ENCODE peak calls at places on chromosome 21, in six cellular contexts. One of them, this sample, is unnamed.
A peak's percentile ranks its signal among the peaks of the same experiment; 100 is the strongest.

GRCh38 chr21:26982767-26983166 is 15.9 kb upstream of the ADAMTS5 start:
- DNase-seq in NCI-H345: no peak
- DNase-seq in memory B cell: no peak
- DNase-seq in activated CD8-positive, alpha-beta T cell treated with anti-CD3 and anti-CD28 coated beads for 36 hours: no peak
- DNase-seq in effector memory CD4-positive, alpha-beta T cell: no peak
- DNase-seq in stimulated activated CD8-positive, alpha-beta memory T cell treated with anti-CD3 and anti-CD28 coated beads, Interleukin-4, amount 100 ng/mL, for 1 hour: no peak
- DNase-seq in this sample: no peak

GRCh38 chr21:45747802-45748445 is 104.4 kb downstream of the PCBP3 start:
- DNase-seq in NCI-H345: peak; percentile 87
- DNase-seq in memory B cell: no peak
- DNase-seq in activated CD8-positive, alpha-beta T cell treated with anti-CD3 and anti-CD28 coated beads for 36 hours: no peak
- DNase-seq in effector memory CD4-positive, alpha-beta T cell: no peak
- DNase-seq in stimulated activated CD8-positive, alpha-beta memory T cell treated with anti-CD3 and anti-CD28 coated beads, Interleukin-4, amount 100 ng/mL, for 1 hour: no peak
- DNase-seq in this sample: no peak

GRCh38 chr21:36471254-36471723 is 8.6 kb downstream of the CLDN14 start:
- DNase-seq in NCI-H345: no peak
- DNase-seq in memory B cell: no peak
- DNase-seq in activated CD8-positive, alpha-beta T cell treated with anti-CD3 and anti-CD28 coated beads for 36 hours: peak; percentile 25
- DNase-seq in effector memory CD4-positive, alpha-beta T cell: no peak
- DNase-seq in stimulated activated CD8-positive, alpha-beta memory T cell treated with anti-CD3 and anti-CD28 coated beads, Interleukin-4, amount 100 ng/mL, for 1 hour: no peak
- DNase-seq in this sample: no peak

GRCh38 chr21:29053011-29053553 is 20.4 kb downstream of the CCT8 start:
- DNase-seq in NCI-H345: no peak
- DNase-seq in memory B cell: no peak
- DNase-seq in activated CD8-positive, alpha-beta T cell treated with anti-CD3 and anti-CD28 coated beads for 36 hours: no peak
- DNase-seq in effector memory CD4-positive, alpha-beta T cell: no peak
- DNase-seq in stimulated activated CD8-positive, alpha-beta memory T cell treated with anti-CD3 and anti-CD28 coated beads, Interleukin-4, amount 100 ng/mL, for 1 hour: no peak
- DNase-seq in this sample: no peak

GRCh38 chr21:42833439-42833815 is 45.9 kb downstream of the WDR4 start:
- DNase-seq in NCI-H345: peak; percentile 54
- DNase-seq in memory B cell: no peak
- DNase-seq in activated CD8-positive, alpha-beta T cell treated with anti-CD3 and anti-CD28 coated beads for 36 hours: peak; percentile 81
- DNase-seq in effector memory CD4-positive, alpha-beta T cell: no peak
- DNase-seq in stimulated activated CD8-positive, alpha-beta memory T cell treated with anti-CD3 and anti-CD28 coated beads, Interleukin-4, amount 100 ng/mL, for 1 hour: no peak
- DNase-seq in this sample: no peak

GRCh38 chr21:37593740-37594471 is 227.3 kb downstream of the DYRK1A start:
- DNase-seq in NCI-H345: no peak
- DNase-seq in memory B cell: no peak
- DNase-seq in activated CD8-positive, alpha-beta T cell treated with anti-CD3 and anti-CD28 coated beads for 36 hours: no peak
- DNase-seq in effector memory CD4-positive, alpha-beta T cell: no peak
- DNase-seq in stimulated activated CD8-positive, alpha-beta memory T cell treated with anti-CD3 and anti-CD28 coated beads, Interleukin-4, amount 100 ng/mL, for 1 hour: no peak
- DNase-seq in this sample: no peak

GRCh38 chr21:42811960-42812359 is 67.4 kb downstream of the WDR4 start:
- DNase-seq in NCI-H345: no peak
- DNase-seq in memory B cell: no peak
- DNase-seq in activated CD8-positive, alpha-beta T cell treated with anti-CD3 and anti-CD28 coated beads for 36 hours: no peak
- DNase-seq in effector memory CD4-positive, alpha-beta T cell: no peak
- DNase-seq in stimulated activated CD8-positive, alpha-beta memory T cell treated with anti-CD3 and anti-CD28 coated beads, Interleukin-4, amount 100 ng/mL, for 1 hour: no peak
- DNase-seq in this sample: no peak

GRCh38 chr21:28872218-28872617 is 120.5 kb downstream of the LTN1 start:
- DNase-seq in NCI-H345: no peak
- DNase-seq in memory B cell: no peak
- DNase-seq in activated CD8-positive, alpha-beta T cell treated with anti-CD3 and anti-CD28 coated beads for 36 hours: no peak
- DNase-seq in effector memory CD4-positive, alpha-beta T cell: no peak
- DNase-seq in stimulated activated CD8-positive, alpha-beta memory T cell treated with anti-CD3 and anti-CD28 coated beads, Interleukin-4, amount 100 ng/mL, for 1 hour: no peak
- DNase-seq in this sample: no peak

GRCh38 chr21:16002872-16003466 is 273.2 kb downstream of the USP25 start:
- DNase-seq in NCI-H345: no peak
- DNase-seq in memory B cell: no peak
- DNase-seq in activated CD8-positive, alpha-beta T cell treated with anti-CD3 and anti-CD28 coated beads for 36 hours: no peak
- DNase-seq in effector memory CD4-positive, alpha-beta T cell: no peak
- DNase-seq in stimulated activated CD8-positive, alpha-beta memory T cell treated with anti-CD3 and anti-CD28 coated beads, Interleukin-4, amount 100 ng/mL, for 1 hour: no peak
- DNase-seq in this sample: no peak

GRCh38 chr21:15064576-15065380 is at the start of gene NRIP1:
- DNase-seq in NCI-H345: peak; percentile 9
- DNase-seq in memory B cell: peak; percentile 80
- DNase-seq in activated CD8-positive, alpha-beta T cell treated with anti-CD3 and anti-CD28 coated beads for 36 hours: peak; percentile 79
- DNase-seq in effector memory CD4-positive, alpha-beta T cell: peak; percentile 66
- DNase-seq in stimulated activated CD8-positive, alpha-beta memory T cell treated with anti-CD3 and anti-CD28 coated beads, Interleukin-4, amount 100 ng/mL, for 1 hour: peak; percentile 57
- DNase-seq in this sample: peak; percentile 49

GRCh38 chr21:44347911-44348451 is 5.4 kb upstream of the TRPM2 start:
- DNase-seq in NCI-H345: peak; percentile 22
- DNase-seq in memory B cell: no peak
- DNase-seq in activated CD8-positive, alpha-beta T cell treated with anti-CD3 and anti-CD28 coated beads for 36 hours: no peak
- DNase-seq in effector memory CD4-positive, alpha-beta T cell: no peak
- DNase-seq in stimulated activated CD8-positive, alpha-beta memory T cell treated with anti-CD3 and anti-CD28 coated beads, Interleukin-4, amount 100 ng/mL, for 1 hour: no peak
- DNase-seq in this sample: no peak

GRCh38 chr21:34530264-34530663 is 18.3 kb upstream of the KCNE1 start:
- DNase-seq in NCI-H345: no peak
- DNase-seq in memory B cell: no peak
- DNase-seq in activated CD8-positive, alpha-beta T cell treated with anti-CD3 and anti-CD28 coated beads for 36 hours: no peak
- DNase-seq in effector memory CD4-positive, alpha-beta T cell: no peak
- DNase-seq in stimulated activated CD8-positive, alpha-beta memory T cell treated with anti-CD3 and anti-CD28 coated beads, Interleukin-4, amount 100 ng/mL, for 1 hour: no peak
- DNase-seq in this sample: no peak

GRCh38 chr21:20276954-20277353 is 721.3 kb upstream of the NCAM2 start:
- DNase-seq in NCI-H345: no peak
- DNase-seq in memory B cell: no peak
- DNase-seq in activated CD8-positive, alpha-beta T cell treated with anti-CD3 and anti-CD28 coated beads for 36 hours: no peak
- DNase-seq in effector memory CD4-positive, alpha-beta T cell: no peak
- DNase-seq in stimulated activated CD8-positive, alpha-beta memory T cell treated with anti-CD3 and anti-CD28 coated beads, Interleukin-4, amount 100 ng/mL, for 1 hour: no peak
- DNase-seq in this sample: no peak

GRCh38 chr21:30714436-30714835 is 4.1 kb downstream of the KRTAP21-3 start:
- DNase-seq in NCI-H345: no peak
- DNase-seq in memory B cell: no peak
- DNase-seq in activated CD8-positive, alpha-beta T cell treated with anti-CD3 and anti-CD28 coated beads for 36 hours: no peak
- DNase-seq in effector memory CD4-positive, alpha-beta T cell: no peak
- DNase-seq in stimulated activated CD8-positive, alpha-beta memory T cell treated with anti-CD3 and anti-CD28 coated beads, Interleukin-4, amount 100 ng/mL, for 1 hour: no peak
- DNase-seq in this sample: no peak

GRCh38 chr21:45613396-45613795 is 30.1 kb upstream of the PCBP3 start:
- DNase-seq in NCI-H345: no peak
- DNase-seq in memory B cell: no peak
- DNase-seq in activated CD8-positive, alpha-beta T cell treated with anti-CD3 and anti-CD28 coated beads for 36 hours: no peak
- DNase-seq in effector memory CD4-positive, alpha-beta T cell: no peak
- DNase-seq in stimulated activated CD8-positive, alpha-beta memory T cell treated with anti-CD3 and anti-CD28 coated beads, Interleukin-4, amount 100 ng/mL, for 1 hour: no peak
- DNase-seq in this sample: no peak

GRCh38 chr21:18244721-18245486 is at the start of gene CHODL:
- DNase-seq in NCI-H345: peak; percentile 66
- DNase-seq in memory B cell: no peak
- DNase-seq in activated CD8-positive, alpha-beta T cell treated with anti-CD3 and anti-CD28 coated beads for 36 hours: no peak
- DNase-seq in effector memory CD4-positive, alpha-beta T cell: no peak
- DNase-seq in stimulated activated CD8-positive, alpha-beta memory T cell treated with anti-CD3 and anti-CD28 coated beads, Interleukin-4, amount 100 ng/mL, for 1 hour: no peak
- DNase-seq in this sample: no peak

GRCh38 chr21:38815060-38815405 is 9.3 kb downstream of the ETS2 start:
- DNase-seq in NCI-H345: no peak
- DNase-seq in memory B cell: no peak
- DNase-seq in activated CD8-positive, alpha-beta T cell treated with anti-CD3 and anti-CD28 coated beads for 36 hours: no peak
- DNase-seq in effector memory CD4-positive, alpha-beta T cell: no peak
- DNase-seq in stimulated activated CD8-positive, alpha-beta memory T cell treated with anti-CD3 and anti-CD28 coated beads, Interleukin-4, amount 100 ng/mL, for 1 hour: no peak
- DNase-seq in this sample: no peak

GRCh38 chr21:36478207-36478701 is 1.7 kb downstream of the CLDN14 start:
- DNase-seq in NCI-H345: no peak
- DNase-seq in memory B cell: no peak
- DNase-seq in activated CD8-positive, alpha-beta T cell treated with anti-CD3 and anti-CD28 coated beads for 36 hours: peak; percentile 5
- DNase-seq in effector memory CD4-positive, alpha-beta T cell: no peak
- DNase-seq in stimulated activated CD8-positive, alpha-beta memory T cell treated with anti-CD3 and anti-CD28 coated beads, Interleukin-4, amount 100 ng/mL, for 1 hour: no peak
- DNase-seq in this sample: no peak

GRCh38 chr21:26120833-26121232 is 49.7 kb downstream of the APP start:
- DNase-seq in NCI-H345: no peak
- DNase-seq in memory B cell: no peak
- DNase-seq in activated CD8-positive, alpha-beta T cell treated with anti-CD3 and anti-CD28 coated beads for 36 hours: no peak
- DNase-seq in effector memory CD4-positive, alpha-beta T cell: no peak
- DNase-seq in stimulated activated CD8-positive, alpha-beta memory T cell treated with anti-CD3 and anti-CD28 coated beads, Interleukin-4, amount 100 ng/mL, for 1 hour: no peak
- DNase-seq in this sample: no peak

GRCh38 chr21:45405819-45406762 is 1.1 kb downstream of the COL18A1 start:
- DNase-seq in NCI-H345: no peak
- DNase-seq in memory B cell: no peak
- DNase-seq in activated CD8-positive, alpha-beta T cell treated with anti-CD3 and anti-CD28 coated beads for 36 hours: peak; percentile 18
- DNase-seq in effector memory CD4-positive, alpha-beta T cell: no peak
- DNase-seq in stimulated activated CD8-positive, alpha-beta memory T cell treated with anti-CD3 and anti-CD28 coated beads, Interleukin-4, amount 100 ng/mL, for 1 hour: no peak
- DNase-seq in this sample: no peak

GRCh38 chr21:28334407-28334806 is 658.3 kb downstream of the LTN1 start:
- DNase-seq in NCI-H345: no peak
- DNase-seq in memory B cell: no peak
- DNase-seq in activated CD8-positive, alpha-beta T cell treated with anti-CD3 and anti-CD28 coated beads for 36 hours: peak; percentile 26
- DNase-seq in effector memory CD4-positive, alpha-beta T cell: no peak
- DNase-seq in stimulated activated CD8-positive, alpha-beta memory T cell treated with anti-CD3 and anti-CD28 coated beads, Interleukin-4, amount 100 ng/mL, for 1 hour: no peak
- DNase-seq in this sample: no peak

GRCh38 chr21:34545079-34545884 is 33.3 kb upstream of the KCNE1 start:
- DNase-seq in NCI-H345: no peak
- DNase-seq in memory B cell: peak; percentile 9
- DNase-seq in activated CD8-positive, alpha-beta T cell treated with anti-CD3 and anti-CD28 coated beads for 36 hours: peak; percentile 14
- DNase-seq in effector memory CD4-positive, alpha-beta T cell: no peak
- DNase-seq in stimulated activated CD8-positive, alpha-beta memory T cell treated with anti-CD3 and anti-CD28 coated beads, Interleukin-4, amount 100 ng/mL, for 1 hour: no peak
- DNase-seq in this sample: no peak

GRCh38 chr21:46121286-46122221 is 23.6 kb downstream of the COL6A2 start:
- DNase-seq in NCI-H345: no peak
- DNase-seq in memory B cell: no peak
- DNase-seq in activated CD8-positive, alpha-beta T cell treated with anti-CD3 and anti-CD28 coated beads for 36 hours: no peak
- DNase-seq in effector memory CD4-positive, alpha-beta T cell: no peak
- DNase-seq in stimulated activated CD8-positive, alpha-beta memory T cell treated with anti-CD3 and anti-CD28 coated beads, Interleukin-4, amount 100 ng/mL, for 1 hour: no peak
- DNase-seq in this sample: no peak

GRCh38 chr21:16194851-16195251 is 465.1 kb downstream of the USP25 start:
- DNase-seq in NCI-H345: no peak
- DNase-seq in memory B cell: no peak
- DNase-seq in activated CD8-positive, alpha-beta T cell treated with anti-CD3 and anti-CD28 coated beads for 36 hours: no peak
- DNase-seq in effector memory CD4-positive, alpha-beta T cell: no peak
- DNase-seq in stimulated activated CD8-positive, alpha-beta memory T cell treated with anti-CD3 and anti-CD28 coated beads, Interleukin-4, amount 100 ng/mL, for 1 hour: no peak
- DNase-seq in this sample: no peak

GRCh38 chr21:27572681-27573080 is 605.8 kb upstream of the ADAMTS5 start:
- DNase-seq in NCI-H345: no peak
- DNase-seq in memory B cell: no peak
- DNase-seq in activated CD8-positive, alpha-beta T cell treated with anti-CD3 and anti-CD28 coated beads for 36 hours: no peak
- DNase-seq in effector memory CD4-positive, alpha-beta T cell: no peak
- DNase-seq in stimulated activated CD8-positive, alpha-beta memory T cell treated with anti-CD3 and anti-CD28 coated beads, Interleukin-4, amount 100 ng/mL, for 1 hour: no peak
- DNase-seq in this sample: no peak

GRCh38 chr21:33247596-33247995 is 17.9 kb downstream of the IFNAR2 start:
- DNase-seq in NCI-H345: no peak
- DNase-seq in memory B cell: no peak
- DNase-seq in activated CD8-positive, alpha-beta T cell treated with anti-CD3 and anti-CD28 coated beads for 36 hours: no peak
- DNase-seq in effector memory CD4-positive, alpha-beta T cell: no peak
- DNase-seq in stimulated activated CD8-positive, alpha-beta memory T cell treated with anti-CD3 and anti-CD28 coated beads, Interleukin-4, amount 100 ng/mL, for 1 hour: no peak
- DNase-seq in this sample: no peak

GRCh38 chr21:38804030-38804616 is 1.6 kb upstream of the ETS2 start:
- DNase-seq in NCI-H345: no peak
- DNase-seq in memory B cell: no peak
- DNase-seq in activated CD8-positive, alpha-beta T cell treated with anti-CD3 and anti-CD28 coated beads for 36 hours: no peak
- DNase-seq in effector memory CD4-positive, alpha-beta T cell: no peak
- DNase-seq in stimulated activated CD8-positive, alpha-beta memory T cell treated with anti-CD3 and anti-CD28 coated beads, Interleukin-4, amount 100 ng/mL, for 1 hour: no peak
- DNase-seq in this sample: no peak

GRCh38 chr21:29334717-29335428 is 36.2 kb downstream of the BACH1 start:
- DNase-seq in NCI-H345: no peak
- DNase-seq in memory B cell: no peak
- DNase-seq in activated CD8-positive, alpha-beta T cell treated with anti-CD3 and anti-CD28 coated beads for 36 hours: no peak
- DNase-seq in effector memory CD4-positive, alpha-beta T cell: no peak
- DNase-seq in stimulated activated CD8-positive, alpha-beta memory T cell treated with anti-CD3 and anti-CD28 coated beads, Interleukin-4, amount 100 ng/mL, for 1 hour: no peak
- DNase-seq in this sample: no peak

GRCh38 chr21:26846036-26846931 is 1.1 kb upstream of the ADAMTS1 start:
- DNase-seq in NCI-H345: no peak
- DNase-seq in memory B cell: no peak
- DNase-seq in activated CD8-positive, alpha-beta T cell treated with anti-CD3 and anti-CD28 coated beads for 36 hours: peak; percentile 24
- DNase-seq in effector memory CD4-positive, alpha-beta T cell: no peak
- DNase-seq in stimulated activated CD8-positive, alpha-beta memory T cell treated with anti-CD3 and anti-CD28 coated beads, Interleukin-4, amount 100 ng/mL, for 1 hour: no peak
- DNase-seq in this sample: no peak

This sample was measured in esophagus squamous epithelium.